ENCODE peak calls at places on chromosomes 2 and 18, in five cellular contexts. G is SK-N-SH, J is K562, C is GM12878, B is HepG2. W is an unnamed sample.

GRCh38 chr2:33436083-33436482 is 40.4 kb upstream of the RASGRP3 start:
- DNase-seq in G (no peak), J (no peak), C (no peak), B (no peak), W (no peak)

GRCh38 chr2:232028631-232029030 is 67.1 kb downstream of the DIS3L2 start:
- DNase-seq in G (no peak), J (no peak), C (no peak), B (no peak), W (no peak)

GRCh38 chr2:230961091-230961491 is 34.8 kb upstream of the SPATA3 start:
- DNase-seq in G (no peak), J (no peak), C (no peak), B (no peak), W (no peak)

GRCh38 chr2:241158546-241158900 is 8.3 kb downstream of the PPP1R7 start:
- DNase-seq in G (no peak), J (no peak), C (no peak), B (no peak), W (no peak)

GRCh38 chr2:96763511-96764252 is 3.0 kb downstream of the CNNM4 start:
- DNase-seq in G (peak; percentile 76), J (peak; percentile 75), C (no peak), B (peak; percentile 49), W (no peak)

GRCh38 chr18:74950479-74950878 is 258.5 kb downstream of the PTGR3 start:
- DNase-seq in G (no peak), J (no peak), C (no peak), B (no peak), W (no peak)

GRCh38 chr2:151757861-151758260 is 23.6 kb upstream of the NEB start:
- DNase-seq in G (no peak), J (no peak), C (no peak), B (peak; percentile 27), W (no peak)

GRCh38 chr2:87996570-87996969 is 19.8 kb downstream of the RNU2-63P start:
- DNase-seq in G (no peak), J (no peak), C (no peak), B (no peak), W (no peak)

GRCh38 chr2:99818842-99819241 is 323.5 kb downstream of the AFF3 start:
- DNase-seq in G (peak; percentile 30), J (no peak), C (no peak), B (peak; percentile 10), W (no peak)

GRCh38 chr2:104703669-104704068 is 150.2 kb upstream of the POU3F3 start:
- DNase-seq in G (no peak), J (no peak), C (no peak), B (no peak), W (no peak)

GRCh38 chr2:195337597-195337996 is 319.4 kb upstream of the SLC39A10 start:
- DNase-seq in G (no peak), J (no peak), C (no peak), B (no peak), W (no peak)

GRCh38 chr2:224060783-224061482 is 21.8 kb upstream of the SERPINE2 start:
- DNase-seq in G (no peak), J (no peak), C (no peak), B (no peak), W (no peak)

GRCh38 chr2:224360801-224361251 is 41.1 kb downstream of the FAM124B start:
- DNase-seq in G (no peak), J (no peak), C (no peak), B (no peak), W (no peak)

GRCh38 chr18:12520442-12520992 is 112.8 kb downstream of the PRELID3A start:
- DNase-seq in G (peak; percentile 37), J (no peak), C (no peak), B (no peak), W (no peak)

GRCh38 chr2:97868986-97869721 is 126.6 kb downstream of the TMEM131 start:
- DNase-seq in G (no peak), J (no peak), C (no peak), B (peak; percentile 87), W (peak; percentile 50)

GRCh38 chr2:167582619-167583018 is 664.8 kb downstream of the STK39 start:
- DNase-seq in G (no peak), J (no peak), C (no peak), B (no peak), W (no peak)

GRCh38 chr2:96802281-96802595 is 13.8 kb upstream of the CNNM3 start:
- DNase-seq in G (peak; percentile 8), J (no peak), C (no peak), B (no peak), W (no peak)

GRCh38 chr2:151655663-151656398 is 78.4 kb downstream of the NEB start:
- DNase-seq in G (no peak), J (no peak), C (no peak), B (no peak), W (no peak)

GRCh38 chr2:64784168-64785061 is 130.7 kb upstream of the SERTAD2 start:
- DNase-seq in G (no peak), J (no peak), C (no peak), B (peak; percentile 59), W (no peak)

GRCh38 chr2:55948176-55948921 is 24.8 kb upstream of the EFEMP1 start:
- DNase-seq in G (no peak), J (no peak), C (no peak), B (no peak), W (no peak)

DNA sequence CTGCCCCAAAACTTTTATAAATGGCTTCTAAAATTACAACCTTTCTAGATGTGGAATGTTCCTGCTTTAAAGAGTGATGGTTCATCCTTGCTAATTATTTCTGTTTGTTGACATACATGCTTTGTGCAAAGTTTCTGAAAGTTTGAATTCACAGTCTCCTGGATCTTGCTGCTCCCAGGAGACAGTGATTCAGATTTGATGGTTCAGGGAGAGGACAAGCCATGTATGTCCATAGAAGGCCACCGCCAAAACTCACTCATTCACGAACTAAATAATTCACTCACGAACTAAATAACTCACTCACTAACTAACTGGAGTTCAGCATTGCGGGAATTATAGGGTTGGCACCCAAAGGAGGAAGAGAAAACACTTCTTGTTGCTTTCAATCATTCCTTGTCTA is 416.5 kb upstream of the ZEB2 start:
- DNase-seq in G (no peak), J (no peak), C (no peak), B (no peak), W (no peak)
- TF ChIP-seq YY1 in G (no peak), J (no peak), C (no peak), B (no peak), W (no peak)

GRCh38 chr2:134083548-134083947 is 170.3 kb upstream of the MGAT5 start:
- DNase-seq in G (no peak), J (no peak), C (no peak), B (no peak), W (no peak)
- TF ChIP-seq YY1 in G (no peak), J (no peak), C (no peak), B (no peak), W (no peak)

DNA sequence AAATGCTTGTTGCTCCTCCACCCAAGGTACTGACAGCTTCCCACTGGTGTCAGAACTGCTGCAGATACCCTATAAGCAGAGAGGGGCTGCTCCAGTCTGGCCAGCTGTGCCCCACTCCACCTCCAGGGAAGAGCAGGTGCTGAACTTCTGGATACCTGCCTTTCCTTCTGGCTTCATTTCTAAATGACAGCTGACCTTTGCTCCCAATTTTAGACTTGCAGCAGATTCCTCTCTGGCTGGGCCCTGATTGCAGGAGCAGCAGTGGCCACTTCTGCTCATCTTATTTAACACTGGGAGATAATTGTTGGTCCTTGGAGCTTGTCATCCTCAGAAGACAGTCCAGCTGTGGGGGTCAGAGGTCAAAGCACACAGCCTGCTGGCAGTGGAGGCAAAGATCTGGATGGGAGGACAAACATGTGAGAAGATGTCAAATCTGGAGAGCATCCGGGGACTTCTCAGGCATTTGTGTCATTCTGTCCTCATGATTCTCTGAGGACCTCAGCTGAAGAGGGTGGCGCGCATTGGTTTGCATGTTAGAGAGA is 38.9 kb downstream of the SETBP1 start:
- DNase-seq in G (no peak), J (no peak), C (no peak), B (no peak), W (no peak)
- TF ChIP-seq YY1 in G (no peak), J (no peak), C (no peak), B (no peak), W (no peak)

DNA sequence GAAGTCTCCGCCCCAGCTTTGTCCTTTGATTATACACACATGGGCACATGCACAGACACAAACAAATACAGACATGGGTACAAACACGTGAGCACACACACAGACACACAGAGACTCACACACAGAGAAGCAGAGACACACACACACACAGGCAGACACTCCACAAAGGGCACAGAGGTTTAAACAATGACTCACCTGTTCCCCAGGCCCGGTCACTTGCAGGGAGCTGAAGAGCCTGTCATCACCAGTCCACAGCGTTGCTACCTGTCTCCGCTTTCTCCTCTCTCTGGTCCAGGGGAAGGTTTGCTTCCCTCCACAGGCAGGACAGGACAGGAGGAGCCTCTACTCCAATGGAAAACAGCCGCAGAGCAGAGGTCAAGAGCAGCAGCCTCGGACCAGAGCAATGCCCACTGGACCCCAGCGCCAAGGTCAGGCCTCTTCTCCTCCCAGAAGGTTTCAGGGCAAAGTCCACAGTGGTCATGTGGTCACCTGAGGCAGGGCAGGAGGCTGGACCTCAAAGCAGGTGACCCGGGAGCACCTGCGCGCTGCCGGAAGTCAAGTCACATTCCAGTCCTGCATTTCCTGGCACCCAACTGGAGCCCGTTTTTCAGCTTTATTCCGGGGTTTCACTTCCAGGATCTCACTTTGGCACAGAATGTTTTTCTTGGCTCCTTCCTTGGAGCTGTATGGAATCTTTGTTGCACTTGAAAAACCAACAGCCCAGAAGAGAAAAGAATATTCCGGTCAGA is at the start of gene RAB17:
- DNase-seq in G (no peak), J (no peak), C (no peak), B (peak; percentile 90), W (no peak)
- TF ChIP-seq YY1 in G (no peak), J (no peak), C (no peak), B (peak; percentile 55), W (no peak)

GRCh38 chr2:28591711-28592365 is 96.0 kb downstream of the PLB1 start:
- DNase-seq in G (no peak), J (no peak), C (no peak), B (no peak), W (no peak)

GRCh38 chr2:28592481-28592880 is 96.6 kb downstream of the PLB1 start:
- DNase-seq in G (no peak), J (no peak), C (no peak), B (no peak), W (no peak)

GRCh38 chr2:28588231-28588725 is 92.4 kb downstream of the PLB1 start:
- DNase-seq in G (no peak), J (no peak), C (no peak), B (no peak), W (no peak)

GRCh38 chr2:28589746-28590463 is 94.0 kb downstream of the PLB1 start:
- DNase-seq in G (no peak), J (no peak), C (no peak), B (no peak), W (no peak)

GRCh38 chr2:28590496-28591301 is 94.8 kb downstream of the PLB1 start:
- DNase-seq in G (no peak), J (no peak), C (no peak), B (no peak), W (no peak)
- TF ChIP-seq YY1 in G (no peak), J (no peak), C (no peak), B (no peak), W (no peak)

DNA sequence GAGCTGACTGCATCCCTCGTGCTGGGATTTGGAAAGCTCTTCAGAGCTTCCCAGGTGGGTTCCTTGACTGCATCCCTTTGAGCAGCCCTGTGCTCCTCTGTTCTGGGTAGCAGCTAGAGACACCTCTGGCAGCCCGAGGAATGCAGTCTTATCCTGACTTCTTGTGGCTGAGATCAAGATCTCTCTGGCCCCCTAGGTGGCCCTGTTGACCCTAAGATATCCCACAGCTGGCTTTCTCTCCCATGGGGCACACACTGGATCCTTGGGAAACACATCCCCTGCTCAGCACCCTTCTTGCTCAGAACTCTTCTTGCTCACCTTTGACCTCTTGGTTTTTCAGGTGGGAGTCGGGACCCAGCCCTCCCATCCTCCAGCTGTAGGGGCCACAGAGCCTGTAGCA is 237.2 kb downstream of the TSN start:
- DNase-seq in G (no peak), J (no peak), C (no peak), B (no peak), W (no peak)
- TF ChIP-seq YY1 in G (no peak), J (no peak), C (no peak), B (no peak), W (no peak)

GRCh38 chr2:108621087-108621559 is 86.9 kb downstream of the LIMS1 start:
- DNase-seq in G (no peak), J (peak; percentile 71), C (no peak), B (no peak), W (peak; percentile 48)
- TF ChIP-seq YY1 in G (no peak), J (peak; percentile 19), C (no peak), B (no peak), W (no peak)